ENCODE peak calls at places on chromosomes 7 and 10, in ten cellular contexts. K is B cell; R is AG09309; G is SW 1271; W is OCI-M1; A is CD8-positive, alpha-beta T cell; E is GM03348; O is effector CD4-positive, alpha-beta T cell; L is DMS153; M is neural crest cell. B is an unnamed sample.

GRCh38 chr7:80273327-80273726 is 138.7 kb downstream of the GNAI1 start:
- DNase-seq in E (peak; percentile 57), L (no peak), O (no peak), G (no peak), R (no peak), A (no peak), W (no peak), M (no peak), K (no peak), B (no peak)

GRCh38 chr10:60281331-60281730 is 108.3 kb downstream of the ANK3 start:
- DNase-seq in K (no peak), L (no peak), E (peak; percentile 13), W (no peak), O (no peak), M (no peak), R (no peak), G (no peak), A (no peak), B (no peak)

GRCh38 chr10:28686835-28687682 is 9.7 kb downstream of the BAMBI start:
- DNase-seq in G (no peak), E (no peak), W (no peak), R (no peak), L (no peak), M (no peak), A (no peak), K (no peak), O (no peak), B (no peak)

GRCh38 chr7:156703209-156703608 is 62.6 kb downstream of the RNF32 start:
- DNase-seq in A (no peak), O (no peak), W (no peak), R (no peak), M (no peak), L (no peak), K (no peak), E (no peak), G (no peak), B (no peak)

GRCh38 chr7:66246549-66247171 is 41.5 kb downstream of the TPST1 start:
- DNase-seq in A (no peak), L (no peak), M (no peak), E (no peak), K (no peak), W (no peak), R (no peak), O (no peak), G (no peak), B (no peak)

GRCh38 chr10:107611101-107611500 is 446.6 kb upstream of the SORCS1 start:
- DNase-seq in E (no peak), R (no peak), A (no peak), G (no peak), W (no peak), M (no peak), L (peak; percentile 79), K (no peak), O (no peak), B (no peak)

GRCh38 chr7:34313289-34313688 is 344.7 kb upstream of the NPSR1 start:
- DNase-seq in W (no peak), M (no peak), L (no peak), R (no peak), K (no peak), A (no peak), O (no peak), E (peak; percentile 42), G (no peak), B (no peak)

GRCh38 chr10:76022366-76022765 is 590.9 kb downstream of the LRMDA start:
- DNase-seq in E (no peak), K (no peak), R (no peak), W (no peak), M (no peak), O (no peak), A (no peak), L (no peak), G (no peak), B (no peak)

GRCh38 chr10:80196270-80196949 is 8.9 kb downstream of the ANXA11 start:
- DNase-seq in O (peak; percentile 58), L (peak; percentile 43), K (peak; percentile 34), R (no peak), G (peak; percentile 9), A (peak; percentile 74), M (no peak), W (no peak), E (no peak), B (no peak)

GRCh38 chr10:100153239-100153840 is 32.5 kb downstream of the ERLIN1 start:
- DNase-seq in O (no peak), E (no peak), R (no peak), L (no peak), G (no peak), M (no peak), A (no peak), W (no peak), K (no peak), B (no peak)

GRCh38 chr7:14191686-14192098 is 202.2 kb upstream of the ETV1 start:
- DNase-seq in W (no peak), G (no peak), E (peak; percentile 37), R (no peak), K (no peak), A (no peak), L (no peak), M (no peak), O (no peak), B (no peak)

GRCh38 chr10:118500477-118501104 is 94.9 kb downstream of the PRLHR start:
- DNase-seq in R (no peak), G (no peak), A (no peak), M (no peak), E (no peak), L (no peak), O (no peak), W (no peak), K (no peak), B (no peak)

GRCh38 chr10:100683004-100683403 is 62.4 kb upstream of the PAX2 start:
- DNase-seq in R (no peak), L (no peak), E (no peak), A (no peak), G (no peak), O (no peak), W (no peak), M (no peak), K (no peak), B (peak; percentile 24)